ENCODE peak calls at places on chromosomes 13 and 19, in eight cellular contexts. I is heart right ventricle; T is HTR-8/SVneo; Q is activated CD4-positive, CD25-positive, alpha-beta regulatory T cell treated with anti-CD3 and anti-CD28 coated beads, Interleukin-2, amount 50 U/mL, for 16 hours; P is breast epithelium; S is BJ; E is uterus; R is ovary. W is an unnamed sample.

GRCh38 chr19:27971869-27972268 is 1241.1 kb downstream of the UQCRFS1 start:
- DNase-seq in I (no peak), T (no peak), Q (no peak), S (no peak), P (no peak), E (no peak), R (no peak), W (no peak)

GRCh38 chr13:45167611-45168554 is 33.0 kb downstream of the KCTD4 start:
- DNase-seq in I (no peak), Q (no peak), R (no peak), T (no peak), P (peak; percentile 81), E (no peak), S (no peak), W (no peak)

GRCh38 chr19:46898731-46899130 is 37.9 kb downstream of the ARHGAP35 start:
- DNase-seq in Q (no peak), S (no peak), P (no peak), I (no peak), T (no peak), E (peak; percentile 26), R (peak; percentile 17), W (no peak)

GRCh38 chr19:7975037-7975436 is 30.4 kb downstream of the ELAVL1 start:
- DNase-seq in E (no peak), Q (no peak), I (peak; percentile 63), R (no peak), S (no peak), T (no peak), P (no peak), W (peak; percentile 54)

GRCh38 chr19:31583148-31583547 is 233.9 kb upstream of the TSHZ3 start:
- DNase-seq in R (no peak), S (no peak), E (no peak), Q (no peak), T (no peak), I (no peak), P (no peak), W (no peak)

GRCh38 chr13:93259527-93260080 is 33.0 kb downstream of the GPC6 start:
- DNase-seq in Q (no peak), R (no peak), T (no peak), P (no peak), E (no peak), I (no peak), S (no peak), W (no peak)

GRCh38 chr13:103960011-103960410 is 893.8 kb upstream of the SLC10A2 start:
- DNase-seq in E (no peak), R (no peak), P (no peak), T (no peak), I (no peak), S (no peak), Q (no peak), W (no peak)

GRCh38 chr19:5148794-5149190 is 179.9 kb downstream of the KDM4B start:
- DNase-seq in E (peak; percentile 13), P (no peak), I (peak; percentile 6), S (no peak), R (no peak), T (no peak), Q (no peak), W (peak; percentile 74)

GRCh38 chr13:33206425-33206824 is 79.1 kb downstream of the STARD13 start:
- DNase-seq in S (no peak), E (no peak), Q (no peak), P (no peak), T (no peak), R (no peak), I (no peak), W (no peak)

GRCh38 chr13:20197361-20197834 is 4.7 kb upstream of the GJB2 start:
- DNase-seq in R (no peak), S (no peak), Q (no peak), P (no peak), E (no peak), T (peak; percentile 30), I (no peak), W (no peak)

GRCh38 chr19:46393456-46394397 is 19.6 kb downstream of the CCDC8 start:
- DNase-seq in S (no peak), I (no peak), R (peak; percentile 22), Q (no peak), P (no peak), E (no peak), T (no peak), W (peak; percentile 30)